ENCODE peak calls at places on chromosomes 2 and 18, in ten cellular contexts. H is astrocyte of the spinal cord, F is ureter, Y is EL, U is retina, D is C1 segment of cervical spinal cord, N is germinal center, J is amniotic epithelial cell, I is frontal cortex, X is NAMALWA. K is an unnamed sample.
A peak's percentile ranks its signal among the peaks of the same experiment; 100 is the strongest.

GRCh38 chr2:135650721-135651120 is 90.9 kb upstream of the UBXN4 start:
- DNase-seq in D (no peak), X (no peak), F (no peak), H (peak; percentile 10), U (no peak), Y (peak; percentile 49), I (no peak), N (no peak), J (peak; percentile 28), K (no peak)

GRCh38 chr2:47050762-47051161 is 104.3 kb downstream of the STPG4 start:
- DNase-seq in J (no peak), D (no peak), F (no peak), U (no peak), N (no peak), X (no peak), I (no peak), H (no peak), Y (no peak), K (no peak)

GRCh38 chr2:183010112-183010511 is 28.1 kb downstream of the NCKAP1 start:
- DNase-seq in U (peak; percentile 6), J (peak; percentile 68), F (no peak), H (peak; percentile 86), Y (peak; percentile 29), N (no peak), I (no peak), X (no peak), D (no peak), K (no peak)

GRCh38 chr2:7627587-7627986 is 710.4 kb downstream of the RNF144A start:
- DNase-seq in J (no peak), F (no peak), U (no peak), N (no peak), X (no peak), I (no peak), Y (peak; percentile 34), D (no peak), H (peak; percentile 29), K (no peak)

GRCh38 chr2:200156140-200156858 is 150.2 kb upstream of the SPATS2L start:
- DNase-seq in F (no peak), N (no peak), Y (peak; percentile 86), U (no peak), I (no peak), H (peak; percentile 89), D (no peak), X (no peak), J (peak; percentile 94), K (peak; percentile 77)

GRCh38 chr2:182404102-182404501 is 22.7 kb downstream of the PDE1A start:
- DNase-seq in J (peak; percentile 34), D (no peak), I (no peak), N (no peak), Y (peak; percentile 73), F (no peak), X (no peak), U (no peak), H (peak; percentile 76), K (no peak)

GRCh38 chr18:3455938-3456685 is 6.1 kb downstream of the TGIF1 start:
- DNase-seq in F (no peak), H (peak; percentile 64), N (no peak), U (no peak), I (no peak), D (no peak), X (no peak), Y (peak; percentile 72), J (peak; percentile 48), K (no peak)

GRCh38 chr18:49893036-49893435 is 79.7 kb upstream of the ACAA2 start:
- DNase-seq in Y (no peak), U (no peak), N (no peak), J (no peak), H (no peak), F (no peak), D (no peak), X (no peak), I (no peak), K (no peak)

GRCh38 chr2:39932198-39932597 is 153.1 kb upstream of the THUMPD2 start:
- DNase-seq in H (no peak), X (no peak), Y (peak; percentile 21), I (no peak), U (no peak), N (no peak), D (no peak), J (no peak), F (no peak), K (no peak)

GRCh38 chr2:230908595-230909191 is 16.3 kb downstream of the GPR55 start:
- DNase-seq in J (peak; percentile 90), U (peak; percentile 77), I (no peak), X (no peak), D (no peak), F (no peak), N (no peak), Y (peak; percentile 93), H (peak; percentile 74), K (no peak)

GRCh38 chr2:88903744-88904353 is 212.4 kb downstream of the RPIA start:
- DNase-seq in J (peak; percentile 5), D (no peak), N (no peak), X (peak; percentile 85), F (no peak), I (no peak), U (peak; percentile 22), Y (peak; percentile 21), H (peak; percentile 2), K (no peak)

GRCh38 chr2:98459776-98460175 is 15.1 kb downstream of the INPP4A start:
- DNase-seq in I (no peak), X (no peak), Y (no peak), F (peak; percentile 33), J (no peak), N (no peak), H (peak; percentile 9), U (no peak), D (no peak), K (no peak)

GRCh38 chr2:141590620-141591019 is 540.2 kb downstream of the LRP1B start:
- DNase-seq in H (no peak), Y (no peak), X (no peak), F (no peak), J (no peak), D (no peak), U (peak; percentile 50), N (no peak), I (no peak), K (no peak)

GRCh38 chr2:44168684-44169154 is at the start of gene PPM1B:
- DNase-seq in D (peak; percentile 100), N (no peak), Y (no peak), U (peak; percentile 96), J (no peak), I (peak; percentile 96), H (no peak), X (no peak), F (no peak), K (no peak)

GRCh38 chr2:173496746-173497145 is 142.1 kb downstream of the CDCA7 start:
- DNase-seq in Y (peak; percentile 60), U (no peak), N (no peak), H (peak; percentile 39), X (no peak), F (no peak), I (no peak), D (no peak), J (peak; percentile 5), K (no peak)

GRCh38 chr2:221309888-221310287 is 262.2 kb downstream of the EPHA4 start:
- DNase-seq in F (no peak), N (no peak), U (no peak), J (no peak), D (no peak), I (no peak), X (no peak), H (no peak), Y (no peak), K (no peak)

GRCh38 chr18:34659579-34660517 is 50.2 kb upstream of the DTNA start:
- DNase-seq in F (peak; percentile 89), N (no peak), Y (peak; percentile 96), X (no peak), D (peak; percentile 51), I (peak; percentile 45), J (peak; percentile 98), H (peak; percentile 97), U (peak; percentile 31), K (peak; percentile 62)

GRCh38 chr2:79860233-79861058 is 347.6 kb downstream of the CTNNA2 start:
- DNase-seq in Y (peak; percentile 19), F (no peak), I (peak; percentile 40), H (peak; percentile 32), J (peak; percentile 15), X (peak; percentile 44), D (no peak), U (peak; percentile 68), N (no peak), K (no peak)

GRCh38 chr18:49691177-49691608 is 122.1 kb downstream of the ACAA2 start:
- DNase-seq in N (no peak), Y (peak; percentile 90), U (no peak), J (peak; percentile 73), D (no peak), I (no peak), F (no peak), H (peak; percentile 90), X (no peak), K (no peak)

GRCh38 chr2:232533944-232534710 is 5.4 kb upstream of the CHRNG start:
- DNase-seq in H (peak; percentile 45), X (peak; percentile 40), I (no peak), U (no peak), N (no peak), Y (no peak), F (no peak), D (no peak), J (no peak), K (no peak)

GRCh38 chr2:223465793-223466192 is 136.4 kb downstream of the SCG2 start:
- DNase-seq in X (no peak), U (no peak), J (peak; percentile 99), Y (peak; percentile 98), I (no peak), H (peak; percentile 97), D (no peak), N (no peak), F (peak; percentile 85), K (peak; percentile 92)

GRCh38 chr2:240346753-240347372 is 88.6 kb upstream of the GPC1 start:
- DNase-seq in J (no peak), I (no peak), F (no peak), H (no peak), U (no peak), D (no peak), Y (no peak), N (no peak), X (no peak), K (no peak)

GRCh38 chr2:208254118-208254870 is 577 bp downstream of the IDH1 start:
- DNase-seq in N (peak; percentile 90), J (peak; percentile 70), H (peak; percentile 82), D (peak; percentile 86), Y (peak; percentile 72), X (peak; percentile 93), F (peak; percentile 83), U (peak; percentile 94), I (peak; percentile 75), K (peak; percentile 71)

GRCh38 chr2:231611273-231612198 is 18.9 kb downstream of the TEX44 start:
- DNase-seq in D (no peak), F (no peak), Y (peak; percentile 86), N (no peak), U (no peak), J (peak; percentile 79), I (no peak), X (peak; percentile 50), H (no peak), K (no peak)

GRCh38 chr2:64766841-64767669 is 113.3 kb upstream of the SERTAD2 start:
- DNase-seq in X (peak; percentile 69), H (peak; percentile 57), F (no peak), J (peak; percentile 27), N (peak; percentile 43), D (peak; percentile 55), I (no peak), Y (peak; percentile 33), U (no peak), K (no peak)

GRCh38 chr2:23803965-23804542 is 122.9 kb downstream of the ATAD2B start:
- DNase-seq in H (peak; percentile 25), U (no peak), Y (peak; percentile 33), I (no peak), F (no peak), D (no peak), J (peak; percentile 71), X (peak; percentile 52), N (peak; percentile 7), K (no peak)

GRCh38 chr2:125593036-125593435 is 1062.9 kb upstream of the GYPC start:
- DNase-seq in Y (no peak), J (no peak), D (no peak), U (no peak), I (no peak), F (no peak), X (no peak), N (no peak), H (no peak), K (no peak)

GRCh38 chr2:33272001-33272400 is 204.4 kb upstream of the RASGRP3 start:
- DNase-seq in I (no peak), J (peak; percentile 22), U (no peak), F (no peak), X (peak; percentile 67), N (peak; percentile 60), H (peak; percentile 77), D (no peak), Y (no peak), K (no peak)